ENCODE peak calls at places on chromosomes 12 and 14, in five cellular contexts. Y, S, Z, W and J are unnamed samples.

GRCh38 chr12:64240781-64241180 is 18.7 kb upstream of the KICS2 start:
- DNase-seq in S (no peak), W (no peak), Y (no peak), Z (no peak), J (no peak)

GRCh38 chr14:104302794-104303405 is 164.5 kb downstream of the KIF26A start:
- DNase-seq in Y (no peak), Z (no peak), S (no peak), W (no peak), J (no peak)

GRCh38 chr14:69316449-69317391 is 56.8 kb downstream of the GALNT16 start:
- DNase-seq in S (peak), Z (peak), Y (peak), W (no peak), J (peak)

GRCh38 chr12:3168775-3169221 is 91.6 kb downstream of the TSPAN9 start:
- DNase-seq in Z (peak), W (no peak), S (peak), Y (no peak), J (peak)

GRCh38 chr12:51971679-51972423 is 20.4 kb downstream of the ACVR1B start:
- DNase-seq in Z (no peak), S (no peak), W (no peak), Y (no peak), J (no peak)

GRCh38 chr14:106879241-106879640 is 1352.9 kb downstream of the TMEM121 start:
- DNase-seq in W (no peak), Y (peak), Z (no peak), S (no peak), J (peak)

GRCh38 chr12:53939141-53940108 is 794 bp downstream of the HOXC13 start:
- DNase-seq in Y (no peak), W (peak), Z (peak), S (peak), J (peak)

GRCh38 chr12:87814625-87815024 is 214.6 kb downstream of the C12orf50 start:
- DNase-seq in W (no peak), Z (no peak), Y (no peak), S (no peak), J (no peak)

GRCh38 chr14:50762001-50762930 is 68.7 kb downstream of the NIN start:
- DNase-seq in W (no peak), Y (no peak), Z (no peak), S (no peak), J (no peak)

GRCh38 chr14:52918486-52918885 is 32.4 kb downstream of the FERMT2 start:
- DNase-seq in Y (no peak), S (no peak), Z (no peak), W (no peak), J (no peak)

GRCh38 chr12:120940799-120941198 is 36.6 kb upstream of the SPPL3 start:
- DNase-seq in Z (no peak), Y (no peak), S (no peak), W (no peak), J (no peak)

GRCh38 chr12:30000401-30000800 is 216.7 kb upstream of the TMTC1 start:
- DNase-seq in Z (no peak), W (no peak), S (no peak), Y (no peak), J (no peak)

GRCh38 chr12:62911288-62911687 is 23.7 kb downstream of the PPM1H start:
- DNase-seq in S (no peak), W (no peak), Y (no peak), Z (no peak), J (no peak)

GRCh38 chr14:22024117-22024516 is 350.5 kb upstream of the OR4E1 start:
- DNase-seq in W (no peak), Y (no peak), Z (no peak), S (no peak), J (no peak)

GRCh38 chr14:20626274-20626673 is 15.2 kb downstream of the OR6S1 start:
- DNase-seq in Z (no peak), W (no peak), S (no peak), Y (no peak), J (no peak)

GRCh38 chr14:35351897-35352273 is 52.7 kb downstream of the NFKBIA start:
- DNase-seq in W (no peak), S (no peak), Z (peak), Y (no peak), J (no peak)

GRCh38 chr12:100845095-100845494 is 50.5 kb downstream of the ANO4 start:
- DNase-seq in Y (no peak), W (no peak), S (no peak), Z (no peak), J (no peak)

GRCh38 chr12:122421815-122422737 is at the start of gene CLIP1:
- DNase-seq in Y (peak), Z (peak), S (no peak), W (peak), J (peak)

GRCh38 chr12:24499151-24500146 is 449.5 kb downstream of the BCAT1 start:
- DNase-seq in S (no peak), Y (no peak), Z (no peak), W (no peak), J (no peak)

GRCh38 chr14:50772361-50772760 is 58.6 kb downstream of the NIN start:
- DNase-seq in Z (no peak), Y (no peak), W (no peak), S (no peak), J (no peak)

GRCh38 chr14:101368629-101369028 is 192.7 kb upstream of the DIO3 start:
- DNase-seq in Y (no peak), S (no peak), W (no peak), Z (no peak), J (no peak)

GRCh38 chr12:122481861-122482260 is 18.9 kb downstream of the ZCCHC8 start:
- DNase-seq in W (no peak), S (no peak), Z (no peak), Y (no peak), J (no peak)

GRCh38 chr14:73741876-73742519 is 27.8 kb upstream of the PNMA1 start:
- DNase-seq in S (no peak), Z (peak), Y (no peak), W (no peak), J (no peak)

GRCh38 chr12:5487971-5488955 is 56.4 kb downstream of the NTF3 start:
- DNase-seq in S (no peak), W (no peak), Z (no peak), Y (no peak), J (no peak)

GRCh38 chr14:20548414-20549158 is 12.3 kb downstream of the RNASE9 start:
- DNase-seq in W (no peak), Y (no peak), S (no peak), Z (no peak), J (no peak)

GRCh38 chr12:88833641-88834116 is 253.4 kb upstream of the KITLG start:
- DNase-seq in Y (no peak), S (no peak), W (no peak), Z (no peak), J (no peak)

GRCh38 chr14:63361790-63362189 is 43.1 kb upstream of the GPHB5 start:
- DNase-seq in W (no peak), Z (no peak), Y (no peak), S (no peak), J (no peak)

GRCh38 chr12:79294590-79294989 is 396.2 kb downstream of the PAWR start:
- DNase-seq in Z (no peak), Y (no peak), S (no peak), W (no peak), J (no peak)

GRCh38 chr12:79288946-79289345 is 401.8 kb downstream of the PAWR start:
- DNase-seq in Y (no peak), S (no peak), W (no peak), Z (no peak), J (no peak)
- TF ChIP-seq CTCF in Y (no peak), S (no peak), W (no peak), Z (no peak), J (no peak)

DNA sequence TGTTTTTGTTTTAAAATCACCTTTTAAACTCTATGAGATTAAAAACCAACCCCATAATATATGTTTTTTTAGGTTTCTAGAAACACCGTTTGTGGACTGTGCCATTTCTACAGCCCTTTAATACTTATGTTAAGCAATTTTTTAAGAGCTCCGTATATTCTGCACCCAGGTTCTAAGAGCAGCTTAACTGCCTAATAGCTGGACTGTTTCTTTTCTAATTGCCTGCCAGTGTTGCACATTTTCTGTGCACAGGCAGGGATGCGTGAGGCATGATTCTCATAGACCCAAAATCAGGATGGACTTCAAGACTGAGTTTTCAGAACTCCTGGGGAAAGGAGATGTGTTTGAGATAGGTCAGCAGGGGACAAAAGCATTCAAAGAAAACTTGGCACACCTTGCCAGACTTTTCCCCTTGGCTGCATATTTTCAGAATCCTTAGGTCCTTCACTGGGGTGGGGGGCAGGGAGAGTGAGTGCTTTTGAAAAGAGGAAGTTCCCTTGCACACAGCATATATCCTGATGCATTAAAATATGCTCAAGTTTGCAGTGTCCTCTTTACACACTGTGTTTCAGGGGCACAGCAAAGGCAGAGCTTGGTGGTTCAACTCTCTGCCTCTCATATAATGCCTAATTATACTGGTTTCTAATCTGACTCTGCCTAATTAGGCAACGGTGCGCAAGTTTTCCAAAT is 27.9 kb downstream of the TMEM30B start:
- DNase-seq in Z (no peak), S (no peak), W (no peak), Y (no peak), J (no peak)
- TF ChIP-seq CTCF in Z (no peak), S (no peak), W (peak), Y (no peak), J (no peak)

GRCh38 chr14:62181591-62181990 is 419.4 kb downstream of the SNAPC1 start:
- DNase-seq in Z (no peak), S (no peak), Y (no peak), W (no peak), J (no peak)

GRCh38 chr14:62185078-62185477 is 422.9 kb downstream of the SNAPC1 start:
- DNase-seq in Y (no peak), W (no peak), S (no peak), Z (no peak), J (no peak)

GRCh38 chr14:62189698-62190097 is 427.5 kb downstream of the SNAPC1 start:
- DNase-seq in Z (no peak), Y (no peak), W (no peak), S (no peak), J (no peak)

DNA sequence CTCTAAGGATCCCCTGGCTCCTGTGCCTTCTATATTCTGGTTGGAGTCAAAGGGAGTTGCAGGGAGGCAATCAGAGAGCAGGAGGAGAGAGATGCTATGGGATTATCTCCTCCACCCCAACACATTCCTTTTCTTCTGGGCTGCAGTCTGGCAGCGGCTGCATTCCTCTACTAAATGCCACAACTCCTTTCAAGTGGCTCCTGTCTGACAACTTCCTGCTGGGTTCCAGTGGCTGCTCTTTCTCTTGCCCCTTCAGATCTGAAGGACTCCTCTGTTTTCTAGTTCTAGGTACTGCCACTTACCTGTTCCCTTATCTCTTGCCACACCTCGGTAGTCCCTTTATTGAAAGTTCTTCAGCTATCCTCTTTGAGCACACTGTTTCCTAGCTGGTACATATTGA is 425.0 kb downstream of the SNAPC1 start:
- DNase-seq in S (no peak), Y (no peak), Z (peak), W (no peak), J (no peak)
- TF ChIP-seq CTCF in S (no peak), Y (no peak), Z (no peak), W (no peak), J (no peak)

GRCh38 chr14:92457018-92457565 is 56.5 kb upstream of the RIN3 start:
- DNase-seq in Y (no peak), Z (no peak), W (no peak), S (no peak), J (no peak)
- TF ChIP-seq CTCF in Y (no peak), Z (peak), W (no peak), S (no peak), J (no peak)

GRCh38 chr14:85701116-85701515 is 171.2 kb downstream of the FLRT2 start:
- DNase-seq in W (no peak), Z (no peak), S (no peak), Y (no peak), J (no peak)

GRCh38 chr14:85701763-85702162 is 171.8 kb downstream of the FLRT2 start:
- DNase-seq in S (no peak), Z (no peak), W (no peak), Y (no peak), J (no peak)

GRCh38 chr14:85702191-85702590 is 172.2 kb downstream of the FLRT2 start:
- DNase-seq in W (no peak), Z (no peak), S (no peak), Y (no peak), J (no peak)

GRCh38 chr14:85702937-85703336 is 173.0 kb downstream of the FLRT2 start:
- DNase-seq in S (no peak), Y (no peak), Z (no peak), W (no peak), J (no peak)
- TF ChIP-seq CTCF in S (no peak), Y (no peak), Z (no peak), W (no peak), J (no peak)

DNA sequence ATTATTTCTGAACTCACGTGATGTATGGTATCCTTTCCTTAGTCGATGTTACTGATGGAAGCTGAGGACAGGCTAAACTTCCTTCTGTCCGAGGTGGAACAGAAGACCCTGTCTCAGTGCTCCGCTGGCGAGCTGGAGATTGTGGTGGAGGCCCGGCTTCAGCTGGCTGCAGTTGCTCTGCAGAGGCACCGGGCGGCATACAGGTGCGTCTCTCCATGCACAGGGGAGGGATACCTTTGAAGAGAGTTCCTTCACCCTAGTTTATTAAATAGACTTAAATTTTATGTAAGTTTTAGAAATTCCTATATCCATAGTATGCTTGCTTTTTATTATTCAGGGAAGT is 186.7 kb upstream of the NEDD1 start:
- DNase-seq in Z (peak), Y (peak), S (no peak), W (no peak), J (peak)
- TF ChIP-seq CTCF in Z (peak), Y (no peak), S (no peak), W (no peak), J (no peak)